ENCODE peak calls at places on chromosomes 2 and 18, in four cellular contexts. P is GM12878, Y is K562, M is H1. N is an unnamed sample.

GRCh38 chr2:10764101-10764785 is 42.8 kb downstream of the ATP6V1C2 start:
- DNase-seq in Y (no peak), P (no peak), M (no peak), N (no peak)

GRCh38 chr18:79697976-79698375 is 18.4 kb downstream of the CTDP1 start:
- DNase-seq in Y (no peak), M (no peak), P (no peak), N (no peak)

GRCh38 chr2:39266139-39266805 is 22.5 kb upstream of the CDKL4 start:
- DNase-seq in Y (no peak), P (peak; percentile 53), M (no peak), N (no peak)

GRCh38 chr2:60641866-60642788 is 88.7 kb upstream of the BCL11A start:
- DNase-seq in P (no peak), Y (peak; percentile 62), M (no peak), N (peak; percentile 45)

GRCh38 chr2:237726401-237726830 is 72.2 kb upstream of the RBM44 start:
- DNase-seq in Y (no peak), M (no peak), P (no peak), N (no peak)

GRCh38 chr2:159381574-159381973 is 95.1 kb upstream of the WDSUB1 start:
- DNase-seq in Y (no peak), P (peak; percentile 8), M (no peak), N (no peak)

GRCh38 chr2:118062048-118062447 is 26.2 kb upstream of the INSIG2 start:
- DNase-seq in P (no peak), Y (no peak), M (no peak), N (no peak)

GRCh38 chr2:524442-524841 is 152.8 kb downstream of the TMEM18 start:
- DNase-seq in P (no peak), Y (no peak), M (no peak), N (no peak)

GRCh38 chr18:74856967-74857366 is 259.3 kb downstream of the ZNF407 start:
- DNase-seq in Y (no peak), P (no peak), M (no peak), N (no peak)

GRCh38 chr18:74857901-74858300 is 260.2 kb downstream of the ZNF407 start:
- DNase-seq in M (no peak), Y (no peak), P (no peak), N (no peak)

GRCh38 chr18:74861154-74861553 is 263.5 kb downstream of the ZNF407 start:
- DNase-seq in Y (peak; percentile 9), M (no peak), P (no peak), N (no peak)

GRCh38 chr18:74866577-74866976 is 268.9 kb downstream of the ZNF407 start:
- DNase-seq in M (no peak), Y (no peak), P (no peak), N (no peak)

DNA sequence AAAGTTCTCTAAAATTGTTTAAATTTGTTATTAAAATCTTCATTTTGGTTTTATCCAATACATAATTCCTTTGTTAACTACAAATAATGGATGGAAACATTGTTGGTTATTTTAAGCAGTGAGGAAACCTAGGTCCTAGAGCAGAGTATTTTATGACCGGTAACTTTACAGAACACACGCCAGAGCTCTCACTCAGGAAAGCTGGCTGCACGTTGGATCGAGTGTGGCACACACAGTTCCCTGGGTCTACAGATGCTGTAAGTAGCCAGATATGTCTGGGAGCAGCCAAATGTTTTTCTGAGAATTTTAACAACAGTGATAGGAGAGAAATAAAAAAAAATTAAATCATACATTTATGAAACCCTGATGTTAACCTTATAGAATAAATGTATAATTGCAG is 264.4 kb downstream of the ZNF407 start:
- DNase-seq in M (no peak), P (no peak), Y (no peak), N (no peak)
- H2AFZ ChIP-seq in M (no peak overlapping the region), P (no peak overlapping the region), Y (no peak overlapping the region), N (no peak overlapping the region)

DNA sequence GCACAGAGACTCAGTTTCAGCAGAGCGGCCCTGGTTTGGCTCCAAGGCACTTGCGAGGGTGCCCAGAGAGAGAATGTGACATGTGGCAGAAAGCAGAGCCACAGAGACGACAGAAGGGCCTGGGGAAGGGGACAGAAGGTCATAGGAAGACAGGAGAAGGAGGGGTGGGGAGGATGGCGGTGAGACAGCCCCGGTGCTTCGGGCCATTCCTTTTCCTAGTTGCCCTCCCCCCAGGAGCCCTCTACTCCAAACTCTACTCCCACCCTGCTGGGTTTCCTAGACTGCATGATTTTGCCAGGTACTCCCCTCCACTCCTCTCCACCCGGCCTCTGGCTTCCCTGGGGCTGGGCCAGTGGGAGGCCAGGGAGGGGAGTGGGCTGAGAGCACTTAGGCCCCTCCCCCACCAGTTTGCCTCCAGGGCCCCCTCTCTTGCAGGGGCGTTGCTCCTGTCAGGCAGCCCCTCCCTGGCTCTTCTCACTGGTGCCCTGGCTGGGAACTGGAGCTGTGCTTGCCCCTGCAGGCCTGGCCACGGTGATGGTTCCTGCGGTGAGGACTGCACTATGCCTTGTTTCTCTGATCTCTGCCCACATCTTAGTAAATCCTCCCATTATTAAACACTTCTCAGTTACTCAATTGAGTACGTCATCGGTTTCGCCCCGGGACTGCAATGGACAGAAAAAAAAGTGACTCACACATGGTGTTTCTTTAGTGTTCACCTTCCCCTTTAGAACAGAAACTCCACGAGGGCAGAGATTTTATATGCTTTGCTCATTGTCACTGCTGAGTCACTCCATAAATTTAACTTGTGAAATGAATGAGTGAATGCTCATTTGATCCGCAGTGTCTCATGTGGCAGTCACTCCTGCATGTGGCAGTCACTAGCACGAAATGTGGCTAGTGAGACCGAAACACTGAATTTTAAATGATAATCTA is 58.7 kb upstream of the SP3 start:
- DNase-seq in Y (peak; percentile 11), M (no peak), P (no peak), N (peak; percentile 27)
- TF ChIP-seq EGR1 in Y (no peak), M (no peak), P (no peak), N (no peak)

GRCh38 chr2:162243305-162243693 is at the start of gene FAP:
- DNase-seq in Y (no peak), M (no peak), P (no peak), N (no peak)
- H2AFZ ChIP-seq in Y (no peak within 1 kb of the TSS), M (no peak within 1 kb of the TSS), P (no peak within 1 kb of the TSS), N (peak within 1 kb of the TSS; percentile 87)

GRCh38 chr18:39149211-39149806 is 1583.7 kb upstream of the CELF4 start:
- DNase-seq in P (no peak), M (no peak), Y (no peak), N (peak; percentile 10)
- TF ChIP-seq EGR1 in P (no peak), M (no peak), Y (no peak), N (no peak)

GRCh38 chr2:21254170-21254965 is 130.6 kb downstream of the TDRD15 start:
- DNase-seq in M (no peak), P (no peak), Y (no peak), N (no peak)
- H2AFZ ChIP-seq in M (no peak overlapping the region), P (no peak overlapping the region), Y (no peak overlapping the region), N (no peak overlapping the region)

N was measured in HCT116.